ENCODE peak calls at places on chromosomes 6 and 20, in four cellular contexts. One of them, this sample, is unnamed.

GRCh38 chr6:1202201-1202600 is 109.7 kb upstream of the FOXQ1 start:
- DNase-seq in HepG2: no peak
- DNase-seq in GM12878: no peak
- DNase-seq in K562: no peak
- DNase-seq in this sample: no peak

GRCh38 chr6:13190391-13190790 is 137.9 kb downstream of the TBC1D7 start:
- DNase-seq in HepG2: no peak
- DNase-seq in GM12878: no peak
- DNase-seq in K562: no peak
- DNase-seq in this sample: no peak

GRCh38 chr20:21213691-21214090 is 87.8 kb downstream of the KIZ start:
- DNase-seq in HepG2: no peak
- DNase-seq in GM12878: no peak
- DNase-seq in K562: no peak
- DNase-seq in this sample: no peak

GRCh38 chr6:160180706-160181105 is 59.1 kb downstream of the SLC22A1 start:
- DNase-seq in HepG2: no peak
- DNase-seq in GM12878: no peak
- DNase-seq in K562: no peak
- DNase-seq in this sample: no peak

GRCh38 chr6:54988576-54988975 is 142.0 kb downstream of the FAM83B start:
- DNase-seq in HepG2: no peak
- DNase-seq in GM12878: no peak
- DNase-seq in K562: no peak
- DNase-seq in this sample: no peak

GRCh38 chr20:13996265-13996664 is 949 bp downstream of the MACROD2 start:
- DNase-seq in HepG2: no peak
- DNase-seq in GM12878: no peak
- DNase-seq in K562: no peak
- DNase-seq in this sample: no peak

GRCh38 chr6:125631165-125631564 is 118.3 kb upstream of the HEY2 start:
- DNase-seq in HepG2: no peak
- DNase-seq in GM12878: no peak
- DNase-seq in K562: no peak
- DNase-seq in this sample: no peak

GRCh38 chr6:134550604-134551003 is 232.7 kb upstream of the SGK1 start:
- DNase-seq in HepG2: no peak
- DNase-seq in GM12878: no peak
- DNase-seq in K562: no peak
- DNase-seq in this sample: no peak

GRCh38 chr20:46307139-46307998 is 929 bp downstream of the CDH22 start:
- DNase-seq in HepG2: peak
- DNase-seq in GM12878: no peak
- DNase-seq in K562: peak
- DNase-seq in this sample: peak

GRCh38 chr20:59402697-59403096 is 102.3 kb downstream of the EDN3 start:
- DNase-seq in HepG2: no peak
- DNase-seq in GM12878: no peak
- DNase-seq in K562: no peak
- DNase-seq in this sample: no peak

GRCh38 chr20:10170261-10170660 is 48.4 kb upstream of the SNAP25 start:
- DNase-seq in HepG2: no peak
- DNase-seq in GM12878: no peak
- DNase-seq in K562: no peak
- DNase-seq in this sample: no peak

GRCh38 chr20:43904195-43904594 is 10.5 kb upstream of the TOX2 start:
- DNase-seq in HepG2: peak
- DNase-seq in GM12878: no peak
- DNase-seq in K562: no peak
- DNase-seq in this sample: peak

GRCh38 chr20:15867017-15867416 is 706.2 kb downstream of the KIF16B start:
- DNase-seq in HepG2: no peak
- DNase-seq in GM12878: no peak
- DNase-seq in K562: no peak
- DNase-seq in this sample: no peak

GRCh38 chr6:134245041-134245440 is 72.9 kb downstream of the SGK1 start:
- DNase-seq in HepG2: no peak
- DNase-seq in GM12878: no peak
- DNase-seq in K562: no peak
- DNase-seq in this sample: no peak

GRCh38 chr20:34525709-34526416 is 9.6 kb downstream of the DYNLRB1 start:
- DNase-seq in HepG2: peak
- DNase-seq in GM12878: no peak
- DNase-seq in K562: no peak
- DNase-seq in this sample: no peak

GRCh38 chr6:15876406-15876805 is 213.6 kb upstream of the DTNBP1 start:
- DNase-seq in HepG2: no peak
- DNase-seq in GM12878: peak
- DNase-seq in K562: no peak
- DNase-seq in this sample: no peak

GRCh38 chr6:111573118-111573883 is 32.4 kb downstream of the TRAF3IP2 start:
- DNase-seq in HepG2: no peak
- DNase-seq in GM12878: no peak
- DNase-seq in K562: no peak
- DNase-seq in this sample: no peak

GRCh38 chr20:62900692-62901584 is 25.4 kb downstream of the DIDO1 start:
- DNase-seq in HepG2: peak
- DNase-seq in GM12878: no peak
- DNase-seq in K562: no peak
- DNase-seq in this sample: no peak

GRCh38 chr6:6875818-6876470 is 231.8 kb upstream of the RREB1 start:
- DNase-seq in HepG2: no peak
- DNase-seq in GM12878: no peak
- DNase-seq in K562: no peak
- DNase-seq in this sample: no peak

GRCh38 chr6:143734641-143735063 is 56.9 kb downstream of the PHACTR2 start:
- DNase-seq in HepG2: no peak
- DNase-seq in GM12878: no peak
- DNase-seq in K562: no peak
- DNase-seq in this sample: no peak

GRCh38 chr20:37379967-37380828 is 34.3 kb downstream of the SRC start:
- DNase-seq in HepG2: peak
- DNase-seq in GM12878: no peak
- DNase-seq in K562: no peak
- DNase-seq in this sample: no peak

GRCh38 chr20:41138527-41139226 is 1.3 kb downstream of the PLCG1 start:
- DNase-seq in HepG2: peak
- DNase-seq in GM12878: no peak
- DNase-seq in K562: no peak
- DNase-seq in this sample: no peak

GRCh38 chr20:22630698-22631097 is 46.3 kb upstream of the FOXA2 start:
- DNase-seq in HepG2: no peak
- DNase-seq in GM12878: no peak
- DNase-seq in K562: no peak
- DNase-seq in this sample: no peak

GRCh38 chr20:52984451-52984810 is 12.3 kb downstream of the TSHZ2 start:
- DNase-seq in HepG2: no peak
- DNase-seq in GM12878: no peak
- DNase-seq in K562: no peak
- DNase-seq in this sample: no peak

GRCh38 chr20:52978851-52979250 is 6.7 kb downstream of the TSHZ2 start:
- DNase-seq in HepG2: no peak
- DNase-seq in GM12878: no peak
- DNase-seq in K562: no peak
- DNase-seq in this sample: no peak

GRCh38 chr20:52983726-52984450 is 11.7 kb downstream of the TSHZ2 start:
- DNase-seq in HepG2: no peak
- DNase-seq in GM12878: no peak
- DNase-seq in K562: no peak
- DNase-seq in this sample: peak

GRCh38 chr20:52985687-52986086 is 13.5 kb downstream of the TSHZ2 start:
- DNase-seq in HepG2: no peak
- DNase-seq in GM12878: no peak
- DNase-seq in K562: no peak
- DNase-seq in this sample: no peak

DNA sequence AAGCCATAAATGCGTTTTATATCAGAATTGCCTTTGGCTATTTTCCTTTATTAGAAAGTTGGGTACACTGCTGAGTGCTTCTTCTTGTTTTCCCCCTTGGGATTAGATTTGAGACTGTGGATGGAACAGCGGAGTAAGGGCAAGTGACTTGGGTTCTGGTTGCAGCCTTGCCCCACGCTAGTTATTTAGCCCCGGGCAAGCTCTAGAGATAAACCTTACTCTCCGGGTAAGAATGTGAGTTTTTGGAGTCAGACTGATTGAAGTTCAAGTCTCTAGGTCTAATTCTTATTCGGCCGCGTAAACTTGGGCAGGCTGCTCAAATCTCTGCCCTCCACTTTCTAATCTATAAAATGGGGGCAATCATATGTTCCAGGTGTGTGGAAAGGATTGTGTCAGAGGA is 8.9 kb downstream of the TSHZ2 start:
- DNase-seq in HepG2: no peak
- DNase-seq in GM12878: no peak
- DNase-seq in K562: no peak
- DNase-seq in this sample: no peak
- TF ChIP-seq CREB1 in HepG2: no peak
- TF ChIP-seq CREB1 in GM12878: no peak
- TF ChIP-seq CREB1 in K562: no peak
- TF ChIP-seq CREB1 in this sample: no peak

GRCh38 chr6:132023490-132023889 is 72.3 kb upstream of the CCN2 start:
- DNase-seq in HepG2: peak
- DNase-seq in GM12878: no peak
- DNase-seq in K562: no peak
- DNase-seq in this sample: peak
- TF ChIP-seq ETV6 in HepG2: no peak
- TF ChIP-seq ETV6 in GM12878: no peak
- TF ChIP-seq ETV6 in K562: no peak
- TF ChIP-seq ETV6 in this sample: no peak

DNA sequence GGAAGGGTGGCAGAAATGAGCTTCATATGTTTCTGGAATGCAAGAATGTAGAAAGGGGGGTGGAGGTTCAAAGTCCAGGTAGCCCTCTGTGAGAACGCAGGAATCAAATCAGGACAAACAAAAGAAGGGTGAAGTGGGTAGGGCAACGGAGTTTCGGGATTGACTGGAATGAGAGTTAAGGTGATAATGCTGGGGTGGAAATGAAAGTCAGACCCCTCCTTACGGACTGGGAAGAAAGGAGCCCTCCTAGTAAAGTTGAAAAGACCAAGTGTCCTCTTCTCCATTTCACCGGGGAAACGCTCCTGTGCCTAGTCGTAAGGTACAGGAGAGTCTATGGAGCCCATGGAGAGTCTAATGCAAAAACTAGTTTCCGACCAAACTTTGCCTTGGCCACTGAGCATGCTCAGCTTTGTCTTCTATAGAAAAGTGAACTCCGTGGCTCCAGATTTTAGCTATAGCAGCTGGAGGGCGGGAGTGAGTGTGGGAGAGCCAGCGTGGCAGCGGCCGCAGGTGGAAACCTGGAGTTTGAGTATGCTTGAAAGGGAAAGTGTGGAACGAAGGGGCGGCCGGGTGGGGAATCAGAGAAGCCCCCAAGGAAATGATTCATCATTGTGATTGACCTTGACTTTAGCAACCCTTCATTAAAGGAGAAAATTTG is 1.4 kb upstream of the LRRC1 start:
- DNase-seq in HepG2: peak
- DNase-seq in GM12878: no peak
- DNase-seq in K562: no peak
- DNase-seq in this sample: peak
- TF ChIP-seq CREB1 in HepG2: no peak
- TF ChIP-seq CREB1 in GM12878: no peak
- TF ChIP-seq CREB1 in K562: no peak
- TF ChIP-seq CREB1 in this sample: no peak

DNA sequence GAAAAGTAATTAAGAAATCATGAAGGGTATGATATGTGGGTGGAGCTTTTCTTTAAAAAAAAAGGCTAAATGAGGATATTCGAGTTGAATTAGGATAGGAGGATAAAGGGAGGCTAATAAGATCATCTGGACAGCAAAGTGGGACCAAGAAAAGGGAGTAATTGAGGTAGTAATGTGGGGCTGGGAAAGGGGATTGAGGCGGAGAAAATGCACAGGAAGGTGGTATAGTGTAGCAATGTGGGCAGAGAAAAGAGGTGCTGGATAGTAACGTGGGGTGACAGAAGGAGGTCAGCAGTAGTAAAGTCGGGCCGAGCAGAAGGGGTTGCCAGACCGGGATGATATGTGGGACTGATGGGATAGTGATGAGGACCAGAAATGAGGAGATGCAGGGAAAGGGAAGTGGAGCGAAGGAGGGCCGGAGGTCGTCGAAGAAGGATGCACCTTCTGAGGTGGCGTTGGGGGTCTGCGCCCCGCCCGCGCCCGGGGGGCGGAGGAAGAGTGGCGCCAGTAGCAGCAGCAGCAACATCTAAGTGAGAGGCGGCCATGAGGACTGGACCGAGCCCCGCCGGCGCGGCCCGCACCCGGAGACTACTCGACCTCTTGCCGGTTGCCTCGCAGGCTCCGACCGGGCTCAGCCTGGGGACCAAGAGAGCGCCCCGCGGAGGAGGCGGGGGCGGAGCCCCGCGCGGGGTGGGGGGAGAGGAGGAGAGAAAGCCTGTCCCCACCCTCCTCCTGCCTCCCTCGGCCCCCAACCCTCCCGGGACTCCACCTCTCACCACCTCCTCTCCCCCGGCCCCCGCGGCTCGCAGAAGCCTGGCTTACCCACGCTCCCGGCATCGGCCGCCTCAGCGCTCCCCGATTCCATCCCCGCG is 887 bp downstream of the GABBR1 start:
- DNase-seq in HepG2: no peak
- DNase-seq in GM12878: no peak
- DNase-seq in K562: peak
- DNase-seq in this sample: peak
- TF ChIP-seq ETV6 in HepG2: no peak
- TF ChIP-seq ETV6 in GM12878: no peak
- TF ChIP-seq ETV6 in K562: no peak
- TF ChIP-seq ETV6 in this sample: no peak

GRCh38 chr20:32820698-32821378 is 1.1 kb downstream of the MAPRE1 start:
- DNase-seq in HepG2: no peak
- DNase-seq in GM12878: no peak
- DNase-seq in K562: no peak
- DNase-seq in this sample: no peak
- TF ChIP-seq CREB1 in HepG2: no peak
- TF ChIP-seq CREB1 in GM12878: no peak
- TF ChIP-seq CREB1 in K562: no peak
- TF ChIP-seq CREB1 in this sample: no peak